ENCODE peak calls at places on chromosome 15, in four cellular contexts. O, H, Q and K are unnamed samples. For H3K9me3, the result is how much of the 10 kb centered on the place peaks cover.

GRCh38 chr15:82158811-82159210 is 103.7 kb downstream of the EFL1 start:
- DNase-seq in O (no peak), H (peak), Q (no peak), K (no peak)

GRCh38 chr15:90906181-90906849 is 3.2 kb downstream of the MAN2A2 start:
- DNase-seq in O (no peak), H (no peak), Q (no peak), K (no peak)

GRCh38 chr15:72521682-72522081 is 47.6 kb downstream of the ARIH1 start:
- DNase-seq in O (no peak), H (peak), Q (no peak), K (no peak)

GRCh38 chr15:80570553-80570952 is 124.6 kb upstream of the ABHD17C start:
- DNase-seq in O (no peak), H (no peak), Q (no peak), K (no peak)

GRCh38 chr15:93929375-93930094 is 301.8 kb upstream of the MCTP2 start:
- DNase-seq in O (peak), H (peak), Q (peak), K (no peak)

GRCh38 chr15:31338318-31338878 is 11.8 kb downstream of the KLF13 start:
- DNase-seq in O (no peak), H (no peak), Q (no peak), K (no peak)

GRCh38 chr15:82995938-82996337 is 9.9 kb downstream of the RAMAC start:
- DNase-seq in O (no peak), H (no peak), Q (no peak), K (no peak)

GRCh38 chr15:52100807-52101206 is 11.8 kb downstream of the BCL2L10 start:
- DNase-seq in O (no peak), H (peak), Q (peak), K (peak)

GRCh38 chr15:82103500-82103899 is 57.7 kb upstream of the MEX3B start:
- DNase-seq in O (no peak), H (no peak), Q (no peak), K (no peak)

GRCh38 chr15:99019558-99020540 is 12.3 kb upstream of the PGPEP1L start:
- DNase-seq in O (no peak), H (peak), Q (no peak), K (no peak)

GRCh38 chr15:99016680-99017321 is 9.2 kb upstream of the PGPEP1L start:
- DNase-seq in O (no peak), H (peak), Q (no peak), K (peak)

GRCh38 chr15:99021027-99021624 is 13.5 kb upstream of the PGPEP1L start:
- DNase-seq in O (no peak), H (no peak), Q (no peak), K (no peak)

GRCh38 chr15:99017322-99017701 is 9.7 kb upstream of the PGPEP1L start:
- DNase-seq in O (no peak), H (no peak), Q (no peak), K (no peak)

GRCh38 chr15:99021669-99022068 is 14.1 kb upstream of the PGPEP1L start:
- DNase-seq in O (no peak), H (peak), Q (no peak), K (no peak)
- H3K9me3 ChIP-seq in O (under half), H (under half), Q (under half), K (under half)

DNA sequence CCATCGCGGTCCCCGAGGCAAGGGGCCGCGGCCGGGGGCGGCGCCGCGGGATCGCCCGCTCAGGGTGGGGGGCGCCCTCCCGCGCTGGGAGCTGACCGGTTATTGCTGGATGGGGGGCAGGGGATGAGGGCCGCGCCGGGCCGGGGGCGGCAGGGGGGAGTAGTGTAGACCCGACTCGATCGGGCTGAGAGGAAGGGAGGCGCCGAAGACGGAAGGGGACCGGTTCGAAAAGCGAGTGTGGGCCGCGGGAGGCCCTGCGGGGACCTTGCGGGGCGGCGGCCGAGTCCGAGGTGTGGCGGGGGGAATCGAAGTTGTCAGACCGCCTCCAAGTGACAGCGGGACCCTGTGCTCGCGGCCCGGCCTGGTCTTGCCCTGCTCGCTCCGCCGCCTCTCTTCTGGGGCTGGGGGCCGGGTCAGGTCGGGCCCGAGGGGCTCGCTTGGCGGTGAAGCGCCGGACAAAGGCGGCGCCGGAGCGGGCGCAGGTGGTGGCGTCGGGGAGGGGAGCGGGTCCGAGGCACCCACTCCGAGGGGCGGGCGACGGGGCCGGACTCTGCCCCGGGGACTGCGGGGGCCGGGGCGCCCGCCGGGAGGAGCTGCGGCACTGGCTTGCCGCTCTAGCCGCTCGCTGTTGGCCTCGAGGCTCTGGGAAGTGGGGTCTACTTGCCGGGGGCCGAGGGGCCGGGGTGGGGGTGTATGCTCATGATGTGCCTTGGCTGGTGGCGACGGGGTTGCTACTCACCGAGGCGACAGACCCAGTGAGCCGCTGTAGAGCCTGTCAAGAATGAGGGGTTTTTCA is 1.2 kb downstream of the BAHD1 start:
- DNase-seq in O (peak), H (no peak), Q (peak), K (no peak)
- TF ChIP-seq EZH2 in O (peak), H (no peak), Q (no peak), K (no peak)

GRCh38 chr15:27706300-27706699 is 392.8 kb downstream of the OCA2 start:
- DNase-seq in O (no peak), H (no peak), Q (no peak), K (no peak)

GRCh38 chr15:27704939-27705514 is 394.1 kb downstream of the OCA2 start:
- DNase-seq in O (peak), H (peak), Q (no peak), K (no peak)

GRCh38 chr15:27701956-27702355 is 397.2 kb downstream of the OCA2 start:
- DNase-seq in O (no peak), H (no peak), Q (no peak), K (no peak)

GRCh38 chr15:27707216-27707710 is 391.9 kb downstream of the OCA2 start:
- DNase-seq in O (no peak), H (no peak), Q (no peak), K (no peak)
- H3K9me3 ChIP-seq in O (under half), H (under half), Q (under half), K (under half)

GRCh38 chr15:89450076-89451006 is 46.0 kb downstream of the RHCG start:
- DNase-seq in O (no peak), H (no peak), Q (no peak), K (no peak)
- TF ChIP-seq EZH2 in O (no peak), H (no peak), Q (no peak), K (no peak)